ENCODE peak calls at places on chromosomes 12 and 14, in six cellular contexts. One of them, this sample, is unnamed.
A peak's percentile ranks its signal among the peaks of the same experiment; 100 is the strongest.

GRCh38 chr14:25516838-25517237 is 466.9 kb upstream of the STXBP6 start:
- DNase-seq in neuronal stem cell: no peak
- DNase-seq in mesenchymal stem cell: no peak
- DNase-seq in H1: peak; percentile 54
- DNase-seq in IMR-90: no peak
- DNase-seq in trophoblast cell: no peak
- DNase-seq in this sample: peak; percentile 61

GRCh38 chr14:65864993-65865392 is 452.5 kb downstream of the FUT8 start:
- DNase-seq in neuronal stem cell: no peak
- DNase-seq in trophoblast cell: no peak
- DNase-seq in H1: no peak
- DNase-seq in IMR-90: no peak
- DNase-seq in mesenchymal stem cell: no peak
- DNase-seq in this sample: no peak

GRCh38 chr14:81273961-81274360 is 53.2 kb upstream of the GTF2A1 start:
- DNase-seq in neuronal stem cell: no peak
- DNase-seq in mesenchymal stem cell: no peak
- DNase-seq in IMR-90: no peak
- DNase-seq in H1: no peak
- DNase-seq in trophoblast cell: no peak
- DNase-seq in this sample: no peak

GRCh38 chr12:128387811-128388422 is 120.9 kb downstream of the TMEM132C start:
- DNase-seq in trophoblast cell: peak; percentile 5
- DNase-seq in IMR-90: no peak
- DNase-seq in neuronal stem cell: peak; percentile 59
- DNase-seq in H1: peak; percentile 91
- DNase-seq in mesenchymal stem cell: no peak
- DNase-seq in this sample: peak; percentile 92

GRCh38 chr14:96354246-96354645 is 8.9 kb downstream of the ATG2B start:
- DNase-seq in trophoblast cell: no peak
- DNase-seq in mesenchymal stem cell: no peak
- DNase-seq in IMR-90: no peak
- DNase-seq in neuronal stem cell: no peak
- DNase-seq in H1: no peak
- DNase-seq in this sample: no peak

GRCh38 chr12:31019561-31020308 is 53.9 kb upstream of the DDX11 start:
- DNase-seq in H1: no peak
- DNase-seq in mesenchymal stem cell: no peak
- DNase-seq in trophoblast cell: no peak
- DNase-seq in IMR-90: no peak
- DNase-seq in neuronal stem cell: no peak
- DNase-seq in this sample: peak; percentile 24

GRCh38 chr14:93049867-93050331 is 65.8 kb downstream of the ITPK1 start:
- DNase-seq in trophoblast cell: no peak
- DNase-seq in H1: no peak
- DNase-seq in neuronal stem cell: no peak
- DNase-seq in mesenchymal stem cell: no peak
- DNase-seq in IMR-90: no peak
- DNase-seq in this sample: no peak

GRCh38 chr12:133105620-133106019 is 24.5 kb downstream of the ZNF891 start:
- DNase-seq in mesenchymal stem cell: peak; percentile 17
- DNase-seq in trophoblast cell: no peak
- DNase-seq in IMR-90: no peak
- DNase-seq in neuronal stem cell: no peak
- DNase-seq in H1: no peak
- DNase-seq in this sample: no peak

GRCh38 chr12:131963381-131963780 is 13.6 kb downstream of the EP400 start:
- DNase-seq in mesenchymal stem cell: no peak
- DNase-seq in trophoblast cell: no peak
- DNase-seq in H1: no peak
- DNase-seq in neuronal stem cell: no peak
- DNase-seq in IMR-90: no peak
- DNase-seq in this sample: no peak

GRCh38 chr14:62428429-62429203 is 616.6 kb downstream of the KCNH5 start:
- DNase-seq in H1: no peak
- DNase-seq in trophoblast cell: peak; percentile 70
- DNase-seq in IMR-90: peak; percentile 65
- DNase-seq in mesenchymal stem cell: peak; percentile 76
- DNase-seq in neuronal stem cell: no peak
- DNase-seq in this sample: no peak

GRCh38 chr12:89166525-89166934 is 185.8 kb downstream of the DUSP6 start:
- DNase-seq in H1: no peak
- DNase-seq in IMR-90: peak; percentile 60
- DNase-seq in trophoblast cell: peak; percentile 53
- DNase-seq in neuronal stem cell: no peak
- DNase-seq in mesenchymal stem cell: no peak
- DNase-seq in this sample: no peak

GRCh38 chr14:51410846-51411245 is 170.8 kb downstream of the TMX1 start:
- DNase-seq in mesenchymal stem cell: peak; percentile 16
- DNase-seq in IMR-90: no peak
- DNase-seq in trophoblast cell: no peak
- DNase-seq in H1: no peak
- DNase-seq in neuronal stem cell: no peak
- DNase-seq in this sample: no peak

GRCh38 chr14:35140718-35141581 is 18.6 kb downstream of the PRORP start:
- DNase-seq in mesenchymal stem cell: peak; percentile 45
- DNase-seq in trophoblast cell: peak; percentile 75
- DNase-seq in IMR-90: peak; percentile 52
- DNase-seq in neuronal stem cell: no peak
- DNase-seq in H1: no peak
- DNase-seq in this sample: no peak

GRCh38 chr14:22557846-22558220 is 31.2 kb downstream of the DAD1 start:
- DNase-seq in trophoblast cell: no peak
- DNase-seq in neuronal stem cell: no peak
- DNase-seq in mesenchymal stem cell: no peak
- DNase-seq in IMR-90: no peak
- DNase-seq in H1: no peak
- DNase-seq in this sample: no peak

GRCh38 chr12:3106564-3106963 is 29.4 kb downstream of the TSPAN9 start:
- DNase-seq in trophoblast cell: no peak
- DNase-seq in mesenchymal stem cell: no peak
- DNase-seq in H1: no peak
- DNase-seq in IMR-90: no peak
- DNase-seq in neuronal stem cell: no peak
- DNase-seq in this sample: no peak

GRCh38 chr12:93015970-93016751 is 87.1 kb upstream of the EEA1 start:
- DNase-seq in IMR-90: peak; percentile 10
- DNase-seq in H1: no peak
- DNase-seq in trophoblast cell: no peak
- DNase-seq in neuronal stem cell: no peak
- DNase-seq in mesenchymal stem cell: no peak
- DNase-seq in this sample: no peak

GRCh38 chr14:68865542-68865941 is 72.7 kb upstream of the ZFP36L1 start:
- DNase-seq in neuronal stem cell: no peak
- DNase-seq in trophoblast cell: no peak
- DNase-seq in H1: no peak
- DNase-seq in mesenchymal stem cell: no peak
- DNase-seq in IMR-90: no peak
- DNase-seq in this sample: no peak

GRCh38 chr12:3042394-3042793 is 34.8 kb upstream of the TSPAN9 start:
- DNase-seq in H1: no peak
- DNase-seq in trophoblast cell: no peak
- DNase-seq in IMR-90: no peak
- DNase-seq in mesenchymal stem cell: no peak
- DNase-seq in neuronal stem cell: no peak
- DNase-seq in this sample: peak; percentile 26

GRCh38 chr12:3752741-3753486 is at the start of gene CRACR2A:
- DNase-seq in neuronal stem cell: peak; percentile 64
- DNase-seq in trophoblast cell: peak; percentile 49
- DNase-seq in IMR-90: peak; percentile 31
- DNase-seq in H1: peak; percentile 88
- DNase-seq in mesenchymal stem cell: peak; percentile 62
- DNase-seq in this sample: peak; percentile 90

GRCh38 chr12:19739195-19739776 is 300.0 kb downstream of the AEBP2 start:
- DNase-seq in trophoblast cell: peak; percentile 86
- DNase-seq in H1: no peak
- DNase-seq in IMR-90: peak; percentile 75
- DNase-seq in neuronal stem cell: peak; percentile 29
- DNase-seq in mesenchymal stem cell: peak; percentile 76
- DNase-seq in this sample: no peak

GRCh38 chr12:76264617-76265016 is 83.6 kb downstream of the BBS10 start:
- DNase-seq in mesenchymal stem cell: peak; percentile 59
- DNase-seq in H1: no peak
- DNase-seq in neuronal stem cell: no peak
- DNase-seq in trophoblast cell: no peak
- DNase-seq in IMR-90: peak; percentile 44
- DNase-seq in this sample: no peak

GRCh38 chr12:89384050-89384749 is 31.9 kb upstream of the DUSP6 start:
- DNase-seq in mesenchymal stem cell: peak; percentile 73
- DNase-seq in neuronal stem cell: no peak
- DNase-seq in IMR-90: peak; percentile 92
- DNase-seq in trophoblast cell: peak; percentile 93
- DNase-seq in H1: peak; percentile 52
- DNase-seq in this sample: peak; percentile 73

GRCh38 chr14:61891251-61891650 is 129.0 kb downstream of the SNAPC1 start:
- DNase-seq in IMR-90: peak; percentile 32
- DNase-seq in mesenchymal stem cell: no peak
- DNase-seq in H1: no peak
- DNase-seq in trophoblast cell: peak; percentile 28
- DNase-seq in neuronal stem cell: peak; percentile 8
- DNase-seq in this sample: no peak

GRCh38 chr12:54162741-54163140 is 26.0 kb downstream of the SMUG1 start:
- DNase-seq in H1: no peak
- DNase-seq in neuronal stem cell: no peak
- DNase-seq in trophoblast cell: no peak
- DNase-seq in mesenchymal stem cell: no peak
- DNase-seq in IMR-90: no peak
- DNase-seq in this sample: no peak

GRCh38 chr12:54160050-54160449 is 28.7 kb downstream of the SMUG1 start:
- DNase-seq in mesenchymal stem cell: no peak
- DNase-seq in H1: no peak
- DNase-seq in trophoblast cell: no peak
- DNase-seq in neuronal stem cell: no peak
- DNase-seq in IMR-90: no peak
- DNase-seq in this sample: no peak

GRCh38 chr12:54163147-54163546 is 25.6 kb downstream of the SMUG1 start:
- DNase-seq in H1: no peak
- DNase-seq in neuronal stem cell: no peak
- DNase-seq in IMR-90: no peak
- DNase-seq in mesenchymal stem cell: no peak
- DNase-seq in trophoblast cell: no peak
- DNase-seq in this sample: no peak

GRCh38 chr12:54160807-54161480 is 27.8 kb downstream of the SMUG1 start:
- DNase-seq in trophoblast cell: no peak
- DNase-seq in H1: no peak
- DNase-seq in neuronal stem cell: no peak
- DNase-seq in IMR-90: no peak
- DNase-seq in mesenchymal stem cell: no peak
- DNase-seq in this sample: no peak

GRCh38 chr12:54161481-54162437 is 27.0 kb downstream of the SMUG1 start:
- DNase-seq in trophoblast cell: no peak
- DNase-seq in neuronal stem cell: no peak
- DNase-seq in mesenchymal stem cell: no peak
- DNase-seq in IMR-90: no peak
- DNase-seq in H1: no peak
- DNase-seq in this sample: no peak
- H4K91ac ChIP-seq in trophoblast cell: no peak overlapping the region
- H4K91ac ChIP-seq in neuronal stem cell: no peak overlapping the region
- H4K91ac ChIP-seq in mesenchymal stem cell: no peak overlapping the region
- H4K91ac ChIP-seq in IMR-90: no peak overlapping the region
- H4K91ac ChIP-seq in H1: peak overlapping the region; percentile 30
- H4K91ac ChIP-seq in this sample: no peak overlapping the region

DNA sequence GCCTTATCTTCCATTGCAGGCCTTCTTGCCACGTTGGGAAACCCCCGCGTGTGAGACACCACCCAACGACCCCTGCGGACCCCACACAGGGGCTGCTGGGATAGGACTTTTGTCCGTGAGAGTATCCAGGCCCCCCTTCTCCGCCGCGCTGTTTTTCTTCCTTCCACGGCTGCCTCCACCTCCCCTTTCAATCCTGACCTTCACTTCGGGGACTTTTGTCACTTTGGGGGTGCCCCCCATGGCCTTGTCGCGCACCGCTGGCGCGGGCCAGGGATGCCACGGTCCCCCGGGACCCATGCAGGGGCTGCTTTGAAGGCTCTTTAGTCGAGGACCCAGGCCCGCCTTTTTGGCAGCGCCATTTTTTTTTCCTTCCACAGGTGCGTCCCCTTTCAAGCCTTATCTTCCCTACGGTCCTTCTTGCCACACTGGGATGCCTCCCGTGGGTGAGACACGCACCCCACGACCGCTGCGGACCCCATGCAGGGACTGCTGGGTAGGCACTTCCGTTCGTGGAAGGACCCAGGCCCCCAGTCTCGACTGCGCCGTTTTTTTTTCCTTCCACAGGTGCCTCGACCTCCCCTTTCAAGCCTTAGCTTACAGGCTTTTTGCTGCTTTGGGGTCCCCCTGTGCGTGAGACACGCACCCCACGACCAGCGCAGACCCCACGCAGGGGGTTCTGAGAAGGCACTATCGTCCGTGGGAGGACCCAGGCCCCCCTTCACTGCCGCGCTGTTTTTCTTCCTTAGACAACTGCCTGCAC is 267.3 kb downstream of the ALG10 start:
- DNase-seq in H1: no peak
- DNase-seq in mesenchymal stem cell: no peak
- DNase-seq in IMR-90: no peak
- DNase-seq in neuronal stem cell: no peak
- DNase-seq in trophoblast cell: no peak
- DNase-seq in this sample: peak; percentile 13
- H3K4me1 ChIP-seq in H1: no peaks in the 10 kb centered on the region
- H3K4me1 ChIP-seq in mesenchymal stem cell: no peaks in the 10 kb centered on the region
- H3K4me1 ChIP-seq in IMR-90: no peaks in the 10 kb centered on the region
- H3K4me1 ChIP-seq in neuronal stem cell: no peaks in the 10 kb centered on the region
- H3K4me1 ChIP-seq in trophoblast cell: no peaks in the 10 kb centered on the region
- H3K4me1 ChIP-seq in this sample: no peaks in the 10 kb centered on the region

GRCh38 chr12:113456761-113457160 is 14.9 kb downstream of the LHX5 start:
- DNase-seq in IMR-90: no peak
- DNase-seq in neuronal stem cell: no peak
- DNase-seq in mesenchymal stem cell: no peak
- DNase-seq in H1: no peak
- DNase-seq in trophoblast cell: no peak
- DNase-seq in this sample: no peak
- H4K91ac ChIP-seq in IMR-90: no peak overlapping the region
- H4K91ac ChIP-seq in neuronal stem cell: no peak overlapping the region
- H4K91ac ChIP-seq in mesenchymal stem cell: no peak overlapping the region
- H4K91ac ChIP-seq in H1: no peak overlapping the region
- H4K91ac ChIP-seq in trophoblast cell: no peak overlapping the region
- H4K91ac ChIP-seq in this sample: no peak overlapping the region

GRCh38 chr14:67267929-67268328 is 26.7 kb downstream of the PALS1 start:
- DNase-seq in neuronal stem cell: no peak
- DNase-seq in trophoblast cell: no peak
- DNase-seq in H1: no peak
- DNase-seq in mesenchymal stem cell: no peak
- DNase-seq in IMR-90: no peak
- DNase-seq in this sample: no peak

GRCh38 chr14:67260965-67261364 is 19.7 kb downstream of the PALS1 start:
- DNase-seq in IMR-90: no peak
- DNase-seq in trophoblast cell: no peak
- DNase-seq in mesenchymal stem cell: no peak
- DNase-seq in H1: no peak
- DNase-seq in neuronal stem cell: no peak
- DNase-seq in this sample: no peak

GRCh38 chr14:67263499-67264149 is 22.4 kb downstream of the PALS1 start:
- DNase-seq in neuronal stem cell: no peak
- DNase-seq in IMR-90: peak; percentile 87
- DNase-seq in H1: no peak
- DNase-seq in trophoblast cell: no peak
- DNase-seq in mesenchymal stem cell: peak; percentile 88
- DNase-seq in this sample: no peak

GRCh38 chr14:67268456-67269115 is 27.4 kb downstream of the PALS1 start:
- DNase-seq in mesenchymal stem cell: peak; percentile 44
- DNase-seq in H1: peak; percentile 57
- DNase-seq in trophoblast cell: peak; percentile 67
- DNase-seq in neuronal stem cell: peak; percentile 68
- DNase-seq in IMR-90: peak; percentile 20
- DNase-seq in this sample: peak; percentile 93

GRCh38 chr14:67265131-67265530 is 23.9 kb downstream of the PALS1 start:
- DNase-seq in H1: no peak
- DNase-seq in mesenchymal stem cell: no peak
- DNase-seq in trophoblast cell: peak; percentile 74
- DNase-seq in neuronal stem cell: no peak
- DNase-seq in IMR-90: peak; percentile 49
- DNase-seq in this sample: no peak
- H3K4me1 ChIP-seq in H1: peaks cover 6% of the 10 kb centered on the region
- H3K4me1 ChIP-seq in mesenchymal stem cell: peaks cover 7% of the 10 kb centered on the region
- H3K4me1 ChIP-seq in trophoblast cell: peaks cover 14% of the 10 kb centered on the region
- H3K4me1 ChIP-seq in neuronal stem cell: peaks cover 16% of the 10 kb centered on the region
- H3K4me1 ChIP-seq in IMR-90: peaks cover 9% of the 10 kb centered on the region
- H3K4me1 ChIP-seq in this sample: peaks cover 6% of the 10 kb centered on the region